ENCODE peak calls at places on chromosomes 13 and 19, in six cellular contexts. V is neural progenitor cell, J is DND-41, Z is AG04449, I is BJ, L is sigmoid colon. P is an unnamed sample.

GRCh38 chr13:52356327-52356726 is 49.6 kb downstream of the THSD1 start:
- DNase-seq in V (no peak), Z (no peak), L (no peak), I (no peak), J (no peak), P (no peak)

GRCh38 chr13:31905896-31906295 is 125.7 kb upstream of the FRY start:
- DNase-seq in J (no peak), V (no peak), Z (no peak), I (no peak), L (no peak), P (no peak)

GRCh38 chr19:19459707-19460251 is 54.3 kb downstream of the GATAD2A start:
- DNase-seq in L (no peak), Z (no peak), I (peak; percentile 38), V (no peak), J (peak; percentile 69), P (peak; percentile 89)

GRCh38 chr19:4705413-4706131 is 18.1 kb downstream of the DPP9 start:
- DNase-seq in J (no peak), Z (no peak), V (no peak), I (no peak), L (no peak), P (no peak)

GRCh38 chr19:38441660-38442348 is 8.3 kb downstream of the RYR1 start:
- DNase-seq in I (no peak), V (peak; percentile 71), L (no peak), J (no peak), Z (no peak), P (peak; percentile 43)

GRCh38 chr19:32902448-32902847 is 32.9 kb upstream of the SLC7A9 start:
- DNase-seq in J (no peak), L (no peak), I (no peak), Z (no peak), V (no peak), P (no peak)

GRCh38 chr19:32928806-32929205 is 43.0 kb downstream of the CEP89 start:
- DNase-seq in Z (no peak), V (no peak), I (no peak), L (no peak), J (no peak), P (no peak)

GRCh38 chr13:70203661-70204229 is 95.5 kb upstream of the KLHL1 start:
- DNase-seq in V (peak; percentile 23), Z (no peak), L (no peak), I (no peak), J (peak; percentile 18), P (peak; percentile 5)

GRCh38 chr13:74449811-74450524 is 315.8 kb upstream of the KLF12 start:
- DNase-seq in J (no peak), Z (no peak), V (no peak), L (no peak), I (no peak), P (no peak)

GRCh38 chr13:49354719-49355118 is 89.1 kb downstream of the CAB39L start:
- DNase-seq in V (no peak), Z (no peak), J (no peak), L (no peak), I (no peak), P (no peak)

GRCh38 chr13:42720116-42720857 is 61.1 kb upstream of the FAM216B start:
- DNase-seq in L (peak; percentile 75), J (no peak), I (peak; percentile 94), V (no peak), Z (peak; percentile 94), P (peak; percentile 7)

GRCh38 chr13:50915562-50915961 is 6.0 kb downstream of the RNASEH2B start:
- DNase-seq in J (peak; percentile 63), Z (no peak), L (no peak), V (peak; percentile 48), I (no peak), P (peak; percentile 52)

GRCh38 chr13:66069570-66069969 is 1160.6 kb downstream of the PCDH9 start:
- DNase-seq in V (no peak), J (no peak), Z (no peak), I (no peak), L (no peak), P (no peak)

GRCh38 chr13:112992931-112993700 is 24.1 kb downstream of the MCF2L start:
- DNase-seq in J (no peak), Z (no peak), V (no peak), L (no peak), I (no peak), P (no peak)

GRCh38 chr19:58056861-58057260 is 2.2 kb upstream of the ZNF135 start:
- DNase-seq in L (no peak), V (no peak), J (no peak), Z (no peak), I (no peak), P (no peak)

GRCh38 chr13:39942901-39943273 is 287.4 kb downstream of the COG6 start:
- DNase-seq in J (peak; percentile 66), I (no peak), Z (no peak), L (peak; percentile 69), V (peak; percentile 88), P (peak; percentile 80)

GRCh38 chr19:35261356-35262100 is 7.2 kb upstream of the USF2 start:
- DNase-seq in J (no peak), I (no peak), V (no peak), Z (no peak), L (peak; percentile 54), P (no peak)

GRCh38 chr19:56538761-56539263 is at the start of gene ZFP28:
- DNase-seq in V (no peak), I (no peak), J (peak; percentile 88), Z (no peak), L (no peak), P (peak; percentile 76)

GRCh38 chr13:34546841-34547240 is 395.2 kb upstream of the NBEA start:
- DNase-seq in V (no peak), I (no peak), J (no peak), Z (no peak), L (no peak), P (no peak)

GRCh38 chr19:33769208-33769607 is 27.5 kb upstream of the KCTD15 start:
- DNase-seq in V (no peak), L (no peak), Z (no peak), J (no peak), I (no peak), P (no peak)

DNA sequence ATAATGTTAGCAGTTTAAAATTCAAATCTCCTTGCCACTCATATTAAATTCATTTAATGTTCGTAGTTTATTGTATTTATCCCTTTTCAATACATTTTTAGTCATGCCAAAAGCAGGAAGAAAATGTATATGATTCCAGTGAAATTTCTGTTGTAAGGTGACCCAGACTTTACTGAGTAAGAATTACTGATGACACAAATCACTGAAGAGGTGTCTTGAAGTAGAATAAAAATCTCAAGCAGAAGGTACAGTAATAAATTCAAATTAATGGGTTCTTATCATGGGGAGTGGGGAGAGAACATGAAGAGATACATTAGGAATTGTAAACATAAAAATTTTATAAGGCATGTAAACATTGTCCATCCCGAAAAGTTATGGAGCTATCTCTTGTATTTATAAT is 19.9 kb downstream of the STARD13 start:
- DNase-seq in J (no peak), I (no peak), Z (no peak), L (no peak), V (no peak), P (no peak)
- TF ChIP-seq CTCF in J (no peak), I (no peak), Z (no peak), L (no peak), V (no peak), P (no peak)

GRCh38 chr13:41032646-41033396 is 13.7 kb upstream of the ELF1 start:
- DNase-seq in Z (no peak), V (no peak), L (no peak), J (no peak), I (no peak), P (no peak)

GRCh38 chr13:41026806-41027205 is 7.7 kb upstream of the ELF1 start:
- DNase-seq in J (no peak), I (no peak), Z (no peak), L (no peak), V (no peak), P (no peak)

GRCh38 chr13:41025518-41025917 is 6.4 kb upstream of the ELF1 start:
- DNase-seq in J (no peak), V (no peak), L (no peak), I (no peak), Z (no peak), P (no peak)

GRCh38 chr13:41028051-41028450 is 8.9 kb upstream of the ELF1 start:
- DNase-seq in Z (no peak), L (no peak), J (no peak), I (no peak), V (no peak), P (no peak)

DNA sequence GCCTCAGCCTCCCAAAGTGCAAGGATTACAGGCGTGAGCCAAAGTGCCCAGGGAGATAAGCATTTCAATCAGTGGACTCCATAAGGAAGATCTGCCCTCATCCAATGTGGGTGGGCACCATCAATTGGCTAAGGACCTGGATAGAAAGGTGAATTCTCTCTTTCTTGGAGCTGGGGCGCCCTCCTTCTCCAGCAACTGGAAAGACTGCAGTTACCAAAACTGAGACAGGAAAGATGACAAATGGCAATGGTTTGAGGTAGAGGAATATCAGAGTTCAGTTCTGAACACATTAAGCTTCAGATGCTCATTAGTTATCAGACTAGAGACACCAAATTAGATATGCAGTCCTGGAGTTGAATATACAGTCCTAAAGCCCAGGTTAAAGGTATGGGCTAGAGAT is 10.5 kb upstream of the ELF1 start:
- DNase-seq in L (no peak), J (no peak), Z (no peak), I (no peak), V (peak; percentile 25), P (peak; percentile 35)
- TF ChIP-seq CTCF in L (no peak), J (peak; percentile 47), Z (no peak), I (no peak), V (peak; percentile 49), P (no peak)

GRCh38 chr13:59449750-59450149 is 714.0 kb downstream of the DIAPH3 start:
- DNase-seq in V (no peak), L (no peak), Z (no peak), I (no peak), J (no peak), P (no peak)

GRCh38 chr13:59446391-59446790 is 717.3 kb downstream of the DIAPH3 start:
- DNase-seq in I (no peak), V (no peak), Z (no peak), L (no peak), J (no peak), P (no peak)

GRCh38 chr13:59450218-59450617 is 713.5 kb downstream of the DIAPH3 start:
- DNase-seq in V (no peak), L (no peak), I (no peak), Z (no peak), J (no peak), P (no peak)

GRCh38 chr13:59447031-59447430 is 716.7 kb downstream of the DIAPH3 start:
- DNase-seq in Z (no peak), L (no peak), J (no peak), V (no peak), I (no peak), P (no peak)

GRCh38 chr13:59447846-59448620 is 715.7 kb downstream of the DIAPH3 start:
- DNase-seq in V (peak; percentile 39), I (peak; percentile 59), Z (no peak), J (no peak), L (no peak), P (no peak)
- TF ChIP-seq CTCF in V (no peak), I (no peak), Z (no peak), J (no peak), L (no peak), P (no peak)

DNA sequence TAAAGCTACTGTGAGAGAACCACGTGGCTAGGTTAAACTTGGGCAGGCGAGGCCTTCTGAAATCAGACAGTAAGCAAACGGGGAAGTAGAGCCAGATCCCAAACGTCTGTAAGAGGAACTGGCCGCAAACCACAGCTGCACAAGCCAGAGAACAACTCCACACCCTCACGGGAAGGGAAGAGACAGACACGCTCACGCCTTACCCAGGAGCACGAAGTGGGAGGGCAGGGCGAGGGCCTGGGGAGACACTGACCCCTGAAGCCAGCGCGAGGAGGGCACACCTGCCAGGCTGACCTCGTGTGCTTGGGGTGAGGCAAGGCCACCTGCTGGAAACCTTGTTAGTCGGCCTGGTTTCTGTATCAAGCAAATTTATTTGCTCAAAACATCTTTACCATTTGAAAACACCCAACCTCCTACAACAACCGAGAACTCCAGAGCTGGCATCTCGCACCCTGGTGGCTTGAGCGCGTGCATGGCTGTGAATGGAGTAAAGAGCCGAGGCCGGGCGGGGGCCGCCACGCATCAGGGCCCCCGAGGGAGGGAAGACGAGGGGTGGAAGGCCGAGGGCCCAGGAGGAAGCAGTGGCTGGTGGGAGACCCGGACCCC is 7.3 kb downstream of the POLR2E start:
- DNase-seq in Z (no peak), J (no peak), I (no peak), V (no peak), L (no peak), P (peak; percentile 55)
- TF ChIP-seq CTCF in Z (no peak), J (no peak), I (no peak), V (no peak), L (no peak), P (no peak)